ENCODE peak calls at places on chromosomes 11 and 22, in seven cellular contexts. K is Peyer's patch, P is hypothalamus, W is AG08396, D is neural crest cell, V is NCI-H510A treated with DMSO at 0.1 percent for 48 hours, T is pancreas. A is an unnamed sample.

GRCh38 chr11:30788849-30789248 is 202.7 kb upstream of the MPPED2 start:
- DNase-seq in K (no peak), P (no peak), W (no peak), D (no peak), V (no peak), T (no peak), A (no peak)

GRCh38 chr11:92642146-92642919 is 327.1 kb upstream of the MTNR1B start:
- DNase-seq in K (no peak), P (no peak), W (no peak), D (no peak), V (no peak), T (no peak), A (no peak)

GRCh38 chr22:30806391-30806861 is 111.8 kb downstream of the OSBP2 start:
- DNase-seq in K (no peak), P (no peak), W (peak; percentile 39), D (no peak), V (peak; percentile 66), T (no peak), A (peak; percentile 85)

GRCh38 chr11:68406318-68407313 is 53.9 kb upstream of the PPP6R3 start:
- DNase-seq in K (no peak), P (no peak), W (no peak), D (no peak), V (peak; percentile 52), T (no peak), A (peak; percentile 37)

GRCh38 chr11:93326681-93327080 is 3.9 kb upstream of the DEUP1 start:
- DNase-seq in K (no peak), P (no peak), W (no peak), D (no peak), V (no peak), T (no peak), A (no peak)

GRCh38 chr11:10366568-10367331 is 61.9 kb downstream of the ADM start:
- DNase-seq in K (peak; percentile 89), P (peak; percentile 13), W (peak; percentile 71), D (peak; percentile 70), V (peak; percentile 60), T (peak; percentile 69), A (peak; percentile 86)

GRCh38 chr11:34354782-34355181 is 3.0 kb downstream of the ABTB2 start:
- DNase-seq in K (no peak), P (no peak), W (no peak), D (no peak), V (no peak), T (no peak), A (no peak)

GRCh38 chr11:45805305-45806071 is 539 bp downstream of the SLC35C1 start:
- DNase-seq in K (no peak), P (no peak), W (peak; percentile 83), D (peak; percentile 17), V (no peak), T (peak; percentile 63), A (no peak)

GRCh38 chr11:112613051-112613972 is 347.9 kb upstream of the NCAM1 start:
- DNase-seq in K (peak; percentile 54), P (no peak), W (peak; percentile 8), D (no peak), V (peak; percentile 22), T (peak; percentile 65), A (peak; percentile 79)

GRCh38 chr22:50733521-50734342 is 4.3 kb upstream of the ACR start:
- DNase-seq in K (peak; percentile 35), P (peak; percentile 56), W (peak; percentile 80), D (no peak), V (no peak), T (peak; percentile 46), A (peak; percentile 28)

GRCh38 chr11:77069336-77069968 is 2.7 kb downstream of the CAPN5 start:
- DNase-seq in K (peak; percentile 37), P (no peak), W (no peak), D (no peak), V (peak; percentile 50), T (no peak), A (no peak)

GRCh38 chr22:46538816-46539163 is 1.4 kb upstream of the CELSR1 start:
- DNase-seq in K (no peak), P (no peak), W (peak; percentile 67), D (no peak), V (no peak), T (no peak), A (no peak)

GRCh38 chr22:39471421-39472141 is 14.8 kb downstream of the MGAT3 start:
- DNase-seq in K (peak; percentile 60), P (no peak), W (peak; percentile 66), D (no peak), V (peak; percentile 12), T (no peak), A (no peak)

A was measured in RWPE2.